ENCODE peak calls at places on chromosomes 4 and X, in seven cellular contexts. One of them, this sample, is unnamed.

GRCh38 chrX:69290327-69290726 is 125.1 kb upstream of the PJA1 start:
- DNase-seq in adrenal gland: no peak
- DNase-seq in sigmoid colon: no peak
- DNase-seq in H1: no peak
- DNase-seq in lower leg skin: no peak
- DNase-seq in tibial nerve: no peak
- DNase-seq in K562: no peak
- DNase-seq in this sample: no peak

GRCh38 chrX:320126-320783 is 1.7 kb upstream of the GTPBP6 start:
- DNase-seq in adrenal gland: peak
- DNase-seq in tibial nerve: no peak
- DNase-seq in sigmoid colon: peak
- DNase-seq in H1: no peak
- DNase-seq in lower leg skin: no peak
- DNase-seq in K562: no peak
- DNase-seq in this sample: no peak

GRCh38 chr4:14100349-14100748 is 472.8 kb upstream of the BOD1L1 start:
- DNase-seq in adrenal gland: no peak
- DNase-seq in tibial nerve: no peak
- DNase-seq in sigmoid colon: no peak
- DNase-seq in K562: no peak
- DNase-seq in H1: no peak
- DNase-seq in lower leg skin: no peak
- DNase-seq in this sample: no peak

GRCh38 chr4:48300004-48300403 is 30.4 kb upstream of the TEC start:
- DNase-seq in K562: no peak
- DNase-seq in H1: no peak
- DNase-seq in sigmoid colon: no peak
- DNase-seq in lower leg skin: no peak
- DNase-seq in tibial nerve: no peak
- DNase-seq in adrenal gland: no peak
- DNase-seq in this sample: no peak

GRCh38 chr4:119666653-119667091 is 38.1 kb upstream of the PDE5A start:
- DNase-seq in sigmoid colon: no peak
- DNase-seq in lower leg skin: no peak
- DNase-seq in K562: no peak
- DNase-seq in tibial nerve: no peak
- DNase-seq in H1: no peak
- DNase-seq in adrenal gland: no peak
- DNase-seq in this sample: no peak

GRCh38 chrX:32448320-32448719 is 763.0 kb downstream of the DMD start:
- DNase-seq in lower leg skin: no peak
- DNase-seq in sigmoid colon: no peak
- DNase-seq in adrenal gland: no peak
- DNase-seq in K562: no peak
- DNase-seq in H1: no peak
- DNase-seq in tibial nerve: no peak
- DNase-seq in this sample: no peak

GRCh38 chr4:84750260-84750955 is 167.5 kb downstream of the CDS1 start:
- DNase-seq in H1: no peak
- DNase-seq in adrenal gland: no peak
- DNase-seq in K562: peak
- DNase-seq in sigmoid colon: no peak
- DNase-seq in lower leg skin: no peak
- DNase-seq in tibial nerve: no peak
- DNase-seq in this sample: no peak

GRCh38 chr4:126630171-126630570 is 1002.6 kb upstream of the INTU start:
- DNase-seq in H1: no peak
- DNase-seq in tibial nerve: no peak
- DNase-seq in K562: no peak
- DNase-seq in sigmoid colon: no peak
- DNase-seq in lower leg skin: no peak
- DNase-seq in adrenal gland: no peak
- DNase-seq in this sample: no peak

GRCh38 chr4:15543537-15544195 is 74.0 kb downstream of the CC2D2A start:
- DNase-seq in lower leg skin: no peak
- DNase-seq in K562: no peak
- DNase-seq in H1: no peak
- DNase-seq in sigmoid colon: no peak
- DNase-seq in adrenal gland: no peak
- DNase-seq in tibial nerve: no peak
- DNase-seq in this sample: no peak

GRCh38 chrX:39836802-39837420 is 260.8 kb downstream of the BCOR start:
- DNase-seq in tibial nerve: no peak
- DNase-seq in sigmoid colon: no peak
- DNase-seq in H1: no peak
- DNase-seq in K562: no peak
- DNase-seq in adrenal gland: no peak
- DNase-seq in lower leg skin: no peak
- DNase-seq in this sample: no peak

GRCh38 chr4:101346312-101346561 is 1.1 kb downstream of the PPP3CA start:
- DNase-seq in sigmoid colon: no peak
- DNase-seq in H1: no peak
- DNase-seq in adrenal gland: no peak
- DNase-seq in tibial nerve: no peak
- DNase-seq in K562: no peak
- DNase-seq in lower leg skin: peak
- DNase-seq in this sample: no peak

GRCh38 chr4:101348367-101348827 is 1.1 kb upstream of the PPP3CA start:
- DNase-seq in K562: no peak
- DNase-seq in lower leg skin: no peak
- DNase-seq in adrenal gland: peak
- DNase-seq in sigmoid colon: no peak
- DNase-seq in tibial nerve: no peak
- DNase-seq in H1: no peak
- DNase-seq in this sample: no peak

GRCh38 chr4:101347557-101348366 is 436 bp upstream of the PPP3CA start:
- DNase-seq in tibial nerve: peak
- DNase-seq in lower leg skin: peak
- DNase-seq in H1: peak
- DNase-seq in adrenal gland: peak
- DNase-seq in sigmoid colon: peak
- DNase-seq in K562: peak
- DNase-seq in this sample: peak

GRCh38 chr4:101346562-101347266 is 612 bp downstream of the PPP3CA start:
- DNase-seq in K562: peak
- DNase-seq in adrenal gland: peak
- DNase-seq in tibial nerve: peak
- DNase-seq in sigmoid colon: peak
- DNase-seq in H1: no peak
- DNase-seq in lower leg skin: peak
- DNase-seq in this sample: peak

DNA sequence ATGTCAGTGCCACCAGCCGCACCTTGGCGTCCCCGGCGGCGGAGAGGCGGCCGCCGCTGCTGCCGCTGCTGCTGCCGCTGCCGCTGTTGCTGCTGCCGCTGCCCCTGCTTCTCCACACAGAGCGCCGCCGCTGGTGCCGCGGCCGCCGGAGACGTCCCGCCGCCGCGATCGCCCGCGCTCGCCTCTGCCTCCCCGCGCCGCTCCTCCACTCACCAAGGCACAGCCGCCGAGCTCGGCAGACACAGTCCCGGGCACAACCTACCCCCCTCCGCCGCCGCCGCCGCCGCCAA is at the start of gene PPP3CA:
- DNase-seq in sigmoid colon: no peak
- DNase-seq in lower leg skin: no peak
- DNase-seq in K562: no peak
- DNase-seq in H1: no peak
- DNase-seq in tibial nerve: no peak
- DNase-seq in adrenal gland: no peak
- DNase-seq in this sample: no peak
- TF ChIP-seq POLR2A in sigmoid colon: no peak
- TF ChIP-seq POLR2A in lower leg skin: no peak
- TF ChIP-seq POLR2A in K562: no peak
- TF ChIP-seq POLR2A in H1: no peak
- TF ChIP-seq POLR2A in tibial nerve: no peak
- TF ChIP-seq POLR2A in adrenal gland: peak
- TF ChIP-seq POLR2A in this sample: no peak

GRCh38 chr4:185895866-185896265 is 83.9 kb upstream of the SORBS2 start:
- DNase-seq in lower leg skin: no peak
- DNase-seq in sigmoid colon: no peak
- DNase-seq in H1: no peak
- DNase-seq in adrenal gland: no peak
- DNase-seq in tibial nerve: no peak
- DNase-seq in K562: no peak
- DNase-seq in this sample: no peak

GRCh38 chr4:185894481-185894880 is 82.5 kb upstream of the SORBS2 start:
- DNase-seq in tibial nerve: no peak
- DNase-seq in adrenal gland: no peak
- DNase-seq in lower leg skin: no peak
- DNase-seq in H1: no peak
- DNase-seq in sigmoid colon: no peak
- DNase-seq in K562: no peak
- DNase-seq in this sample: no peak

GRCh38 chr4:185898413-185898812 is 86.4 kb upstream of the SORBS2 start:
- DNase-seq in adrenal gland: no peak
- DNase-seq in K562: no peak
- DNase-seq in lower leg skin: no peak
- DNase-seq in H1: no peak
- DNase-seq in sigmoid colon: no peak
- DNase-seq in tibial nerve: no peak
- DNase-seq in this sample: no peak

GRCh38 chr4:185895351-185895750 is 83.4 kb upstream of the SORBS2 start:
- DNase-seq in tibial nerve: no peak
- DNase-seq in sigmoid colon: no peak
- DNase-seq in K562: no peak
- DNase-seq in adrenal gland: no peak
- DNase-seq in H1: no peak
- DNase-seq in lower leg skin: no peak
- DNase-seq in this sample: no peak

DNA sequence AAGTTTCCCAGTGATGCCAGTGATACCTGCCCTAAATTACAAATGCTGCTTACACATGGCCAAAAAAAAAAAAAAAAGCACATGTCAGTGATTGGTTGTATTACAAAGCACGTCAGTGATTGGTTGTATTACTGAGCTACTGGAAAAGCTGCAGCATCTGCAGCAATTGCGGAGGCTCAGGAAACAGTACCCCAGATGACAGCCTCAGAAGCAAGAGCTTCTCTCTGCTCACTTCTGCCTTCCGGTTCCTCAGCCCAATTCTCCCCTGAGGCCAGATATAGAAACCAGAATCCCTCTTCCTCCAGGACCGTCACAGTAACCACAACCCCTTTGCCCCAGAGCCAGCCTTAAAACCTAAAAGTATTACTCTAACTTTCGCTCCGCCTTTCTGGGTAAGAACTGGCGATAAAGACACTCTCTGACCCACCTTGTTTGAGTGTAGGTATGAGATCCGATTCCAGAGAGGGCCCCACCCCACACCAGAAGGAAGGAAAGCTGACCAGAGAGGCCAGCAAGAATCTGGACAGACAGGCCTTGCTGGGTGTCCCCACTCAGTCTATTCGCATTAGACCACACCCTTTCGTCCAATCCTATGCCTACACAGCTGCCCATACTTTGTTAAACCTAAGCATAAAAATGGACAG is 85.0 kb upstream of the SORBS2 start:
- DNase-seq in sigmoid colon: no peak
- DNase-seq in K562: no peak
- DNase-seq in H1: no peak
- DNase-seq in adrenal gland: no peak
- DNase-seq in tibial nerve: no peak
- DNase-seq in lower leg skin: no peak
- DNase-seq in this sample: no peak
- TF ChIP-seq POLR2A in sigmoid colon: no peak
- TF ChIP-seq POLR2A in K562: no peak
- TF ChIP-seq POLR2A in H1: no peak
- TF ChIP-seq POLR2A in adrenal gland: no peak
- TF ChIP-seq POLR2A in tibial nerve: no peak
- TF ChIP-seq POLR2A in lower leg skin: no peak
- TF ChIP-seq POLR2A in this sample: no peak

DNA sequence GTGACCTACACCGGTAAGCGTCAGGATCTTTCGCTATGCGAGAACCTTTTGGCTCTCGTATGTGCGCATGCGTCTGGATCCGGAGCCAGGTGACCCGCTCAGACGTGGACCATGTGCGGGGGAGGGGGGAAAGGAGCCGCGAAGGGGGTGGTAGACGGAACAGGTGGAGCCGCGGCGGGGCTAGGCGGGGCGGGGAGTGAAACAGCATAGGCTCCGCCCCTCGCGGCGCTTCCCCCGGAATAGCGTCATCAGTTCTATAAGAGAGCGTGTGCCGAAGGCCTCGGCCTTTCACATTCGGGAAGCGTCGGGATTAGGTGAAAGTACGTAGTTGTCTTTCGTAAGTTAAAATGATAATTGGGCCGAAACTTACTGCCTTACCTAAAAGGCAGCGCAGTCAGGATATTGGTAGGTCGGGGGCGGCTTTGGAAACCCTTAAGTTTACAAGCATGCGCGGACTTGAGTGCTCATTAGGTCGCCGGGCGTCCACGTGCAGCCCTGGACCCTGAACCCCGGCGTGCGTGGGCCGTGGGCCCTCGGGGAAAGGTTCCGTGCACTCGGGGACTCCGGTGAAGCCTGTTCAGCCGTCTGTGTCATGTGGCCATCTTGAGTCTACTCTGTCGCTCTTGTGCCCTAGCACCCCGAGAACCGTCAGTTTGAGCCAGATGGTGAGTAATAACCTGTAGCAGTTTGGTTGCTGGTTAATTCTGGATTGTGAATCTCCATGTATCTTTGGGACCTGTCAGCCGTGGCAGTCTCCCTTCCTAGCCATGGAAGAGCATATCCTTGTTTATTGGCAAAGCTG is 74.1 kb downstream of the PRSS12 start:
- DNase-seq in sigmoid colon: peak
- DNase-seq in lower leg skin: peak
- DNase-seq in tibial nerve: peak
- DNase-seq in adrenal gland: peak
- DNase-seq in K562: peak
- DNase-seq in H1: peak
- DNase-seq in this sample: peak
- TF ChIP-seq POLR2A in sigmoid colon: peak
- TF ChIP-seq POLR2A in lower leg skin: peak
- TF ChIP-seq POLR2A in tibial nerve: peak
- TF ChIP-seq POLR2A in adrenal gland: peak
- TF ChIP-seq POLR2A in K562: peak
- TF ChIP-seq POLR2A in H1: peak
- TF ChIP-seq POLR2A in this sample: peak

DNA sequence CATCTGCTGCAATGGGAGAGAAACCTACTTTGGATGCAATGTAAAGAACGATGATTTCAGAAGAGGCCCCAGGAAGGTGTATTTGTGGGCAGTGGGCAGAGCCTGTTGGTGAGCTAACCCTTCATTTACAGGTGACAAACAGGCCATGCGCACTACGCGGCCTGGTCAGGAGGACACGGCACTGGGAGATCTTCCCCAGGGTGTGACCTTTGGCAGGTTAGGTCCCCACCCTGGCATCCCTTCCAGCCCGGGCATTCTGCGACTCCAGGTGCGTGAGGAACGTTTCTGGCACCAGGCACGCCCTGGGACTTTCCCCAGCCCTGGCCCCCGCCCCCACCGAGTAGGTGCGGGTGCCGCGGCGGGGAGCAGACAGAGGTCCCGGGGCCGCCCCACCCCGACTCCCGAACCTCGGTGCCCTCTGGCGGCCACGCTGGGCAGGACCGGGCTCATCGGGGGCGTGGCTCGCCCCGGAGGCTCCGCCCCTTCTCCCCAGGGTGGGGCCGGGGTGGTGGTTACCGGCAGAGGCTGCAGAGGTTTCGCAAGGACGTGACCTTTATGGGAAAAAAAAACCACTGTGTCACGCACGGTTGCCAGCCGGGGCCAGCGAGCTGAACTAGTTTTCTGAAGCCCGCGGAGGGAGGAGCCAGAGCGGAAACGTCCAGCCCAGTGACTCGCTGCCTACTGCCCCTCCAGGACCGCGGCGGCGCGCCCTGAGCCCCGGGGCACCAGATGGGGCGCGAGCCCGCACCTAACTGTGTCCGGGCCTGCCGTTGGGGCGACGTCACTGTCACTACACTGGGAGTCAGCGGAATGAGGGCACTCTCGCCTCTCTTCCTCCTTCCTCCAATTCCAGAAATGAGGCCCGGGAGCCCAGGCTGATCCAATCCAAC is 5.0 kb upstream of the NYX start:
- DNase-seq in H1: peak
- DNase-seq in lower leg skin: peak
- DNase-seq in tibial nerve: peak
- DNase-seq in adrenal gland: peak
- DNase-seq in K562: peak
- DNase-seq in sigmoid colon: peak
- DNase-seq in this sample: peak
- TF ChIP-seq POLR2A in H1: no peak
- TF ChIP-seq POLR2A in lower leg skin: no peak
- TF ChIP-seq POLR2A in tibial nerve: no peak
- TF ChIP-seq POLR2A in adrenal gland: peak
- TF ChIP-seq POLR2A in K562: peak
- TF ChIP-seq POLR2A in sigmoid colon: no peak
- TF ChIP-seq POLR2A in this sample: no peak